ENCODE peak calls at places on chromosome 3, in four cellular contexts. D is stomach, K is AG04449, X is hepatocyte. N is an unnamed sample.

GRCh38 chr3:133745981-133746721 is at the start of gene TF:
- DNase-seq in D (no peak), K (no peak), X (no peak), N (no peak)

GRCh38 chr3:169169340-169169963 is 494.1 kb downstream of the MECOM start:
- DNase-seq in D (no peak), K (no peak), X (no peak), N (no peak)

GRCh38 chr3:85801955-85802354 is 843.2 kb downstream of the CADM2 start:
- DNase-seq in D (no peak), K (no peak), X (peak; percentile 30), N (no peak)

GRCh38 chr3:65338571-65338970 is 650.8 kb upstream of the ADAMTS9 start:
- DNase-seq in D (no peak), K (no peak), X (no peak), N (no peak)

GRCh38 chr3:36444909-36445308 is 64.6 kb downstream of the STAC start:
- DNase-seq in D (no peak), K (no peak), X (no peak), N (no peak)

GRCh38 chr3:8891328-8891727 is 71.9 kb downstream of the RAD18 start:
- DNase-seq in D (no peak), K (no peak), X (no peak), N (no peak)

GRCh38 chr3:193295985-193296384 is 55.0 kb downstream of the PLAAT1 start:
- DNase-seq in D (no peak), K (no peak), X (no peak), N (no peak)

GRCh38 chr3:197450295-197450694 is 105.5 kb downstream of the BDH1 start:
- DNase-seq in D (no peak), K (no peak), X (no peak), N (no peak)

GRCh38 chr3:100104817-100105413 is 9.4 kb downstream of the FILIP1L start:
- DNase-seq in D (no peak), K (no peak), X (no peak), N (no peak)

GRCh38 chr3:11136871-11137626 is 17.2 kb upstream of the HRH1 start:
- DNase-seq in D (no peak), K (peak; percentile 100), X (peak; percentile 50), N (peak; percentile 99)

GRCh38 chr3:18765672-18766071 is 340.5 kb upstream of the SATB1 start:
- DNase-seq in D (no peak), K (no peak), X (no peak), N (no peak)

DNA sequence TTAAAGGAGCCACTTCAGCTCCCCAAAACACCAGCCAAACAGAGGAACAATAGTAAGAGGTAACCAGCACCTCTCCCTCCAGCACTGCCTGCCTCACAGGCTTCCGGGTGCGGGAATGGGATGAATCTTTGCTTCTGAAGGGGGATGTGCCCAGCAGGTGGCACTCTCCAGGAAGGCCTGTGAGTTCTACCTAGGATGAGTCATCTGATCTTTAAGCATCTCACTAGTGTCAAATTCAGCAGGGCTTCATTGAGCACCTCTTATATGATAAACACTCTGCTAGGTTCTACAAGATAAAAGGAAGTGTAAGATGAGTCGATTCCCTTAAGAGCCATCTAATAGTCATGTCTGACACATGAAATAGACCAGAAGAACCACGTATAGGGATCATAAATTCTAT is 237.4 kb upstream of the UMPS start:
- DNase-seq in D (peak; percentile 76), K (no peak), X (peak; percentile 76), N (no peak)
- TF ChIP-seq CTCF in D (peak; percentile 34), K (peak; percentile 23), X (peak; percentile 58), N (peak; percentile 53)

GRCh38 chr3:142873569-142873968 is 15.3 kb downstream of the PCOLCE2 start:
- DNase-seq in D (no peak), K (no peak), X (no peak), N (no peak)
- H3K4me3 ChIP-seq in D (no peak overlapping the region), K (no peak overlapping the region), X (no peak overlapping the region), N (no peak overlapping the region)

GRCh38 chr3:57948080-57948671 is 60.0 kb upstream of the FLNB start:
- DNase-seq in D (no peak), K (no peak), X (no peak), N (no peak)

GRCh38 chr3:57949344-57949743 is 58.9 kb upstream of the FLNB start:
- DNase-seq in D (no peak), K (no peak), X (no peak), N (no peak)

GRCh38 chr3:57948782-57949242 is 59.4 kb upstream of the FLNB start:
- DNase-seq in D (no peak), K (no peak), X (no peak), N (no peak)

GRCh38 chr3:57951106-57951882 is 56.9 kb upstream of the FLNB start:
- DNase-seq in D (peak; percentile 48), K (no peak), X (peak; percentile 82), N (peak; percentile 48)

DNA sequence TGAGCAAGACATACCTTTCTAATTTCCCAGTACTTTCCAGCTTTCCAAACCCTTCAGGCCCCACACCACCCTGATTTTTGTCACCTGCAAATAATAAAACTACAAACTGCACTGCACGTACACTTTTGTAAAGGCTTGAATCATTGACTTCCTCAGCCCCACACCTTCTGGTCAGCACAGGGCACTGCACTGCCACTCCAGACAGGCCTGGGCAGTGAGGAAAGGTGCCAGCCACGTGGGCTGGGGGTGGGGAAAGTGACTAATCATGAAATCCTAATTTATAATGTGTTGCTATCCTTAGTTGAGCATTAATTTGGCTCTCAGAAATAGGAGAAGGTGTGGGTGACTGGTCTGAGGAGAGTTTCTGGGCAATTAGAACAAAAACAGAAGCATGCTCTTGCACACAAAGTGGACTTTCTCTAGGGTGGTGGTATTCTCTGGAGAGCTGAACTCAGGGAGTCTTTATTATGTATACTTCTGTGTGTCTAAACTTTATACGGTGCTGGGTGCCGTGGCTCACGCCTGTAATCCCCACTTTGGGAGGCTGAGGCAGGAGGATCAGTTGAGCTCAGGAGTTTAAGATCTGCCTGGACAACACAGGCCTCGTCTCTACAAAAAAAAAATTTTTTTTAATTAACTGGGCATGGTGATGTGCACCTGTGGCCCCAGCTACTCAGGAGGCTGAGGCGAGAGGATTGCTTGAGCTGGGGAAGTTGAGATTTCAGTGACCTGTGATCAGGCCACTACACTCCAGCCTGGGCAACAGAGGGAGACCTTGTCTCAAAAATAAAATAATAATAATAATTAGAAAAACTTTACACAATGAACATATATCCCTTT is 58.2 kb upstream of the FLNB start:
- DNase-seq in D (peak; percentile 54), K (no peak), X (no peak), N (no peak)
- TF ChIP-seq CTCF in D (peak; percentile 17), K (peak; percentile 25), X (no peak), N (no peak)

GRCh38 chr3:66497982-66498671 is 2.7 kb downstream of the LRIG1 start:
- DNase-seq in D (no peak), K (no peak), X (no peak), N (no peak)

GRCh38 chr3:66496731-66497130 is 4.1 kb downstream of the LRIG1 start:
- DNase-seq in D (no peak), K (no peak), X (no peak), N (no peak)

GRCh38 chr3:66498718-66499611 is 1.9 kb downstream of the LRIG1 start:
- DNase-seq in D (no peak), K (no peak), X (no peak), N (no peak)

GRCh38 chr3:66495633-66496032 is 5.2 kb downstream of the LRIG1 start:
- DNase-seq in D (no peak), K (no peak), X (no peak), N (no peak)

GRCh38 chr3:66497288-66497972 is 3.4 kb downstream of the LRIG1 start:
- DNase-seq in D (no peak), K (no peak), X (no peak), N (no peak)
- H3K4me3 ChIP-seq in D (peak overlapping the region; percentile 94), K (no peak overlapping the region), X (no peak overlapping the region), N (no peak overlapping the region)

GRCh38 chr3:77319711-77320110 is 279.8 kb downstream of the ROBO2 start:
- DNase-seq in D (no peak), K (no peak), X (no peak), N (no peak)
- TF ChIP-seq CTCF in D (no peak), K (peak; percentile 2), X (peak; percentile 39), N (no peak)

DNA sequence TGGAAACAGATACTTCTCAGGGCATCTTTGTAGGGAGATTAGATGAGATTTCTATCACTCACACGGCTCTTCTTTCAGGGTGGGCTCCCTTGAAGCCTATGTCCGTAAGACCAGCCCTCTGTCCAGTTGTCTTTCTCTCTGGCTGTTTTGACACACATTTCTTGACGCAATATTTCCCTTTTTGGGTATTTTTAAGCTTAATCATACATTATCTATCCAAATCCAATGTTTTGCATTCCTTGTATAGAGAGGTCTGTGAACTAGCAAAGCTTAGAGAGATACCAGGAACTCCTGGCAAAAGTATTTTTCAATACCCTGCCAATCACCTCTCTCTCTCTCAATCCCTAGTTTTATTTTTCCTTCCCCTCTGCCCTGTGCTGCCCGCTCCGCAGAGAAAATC is 79.3 kb downstream of the EOMES start:
- DNase-seq in D (no peak), K (no peak), X (no peak), N (no peak)
- H3K4me3 ChIP-seq in D (no peak overlapping the region), K (no peak overlapping the region), X (no peak overlapping the region), N (no peak overlapping the region)

GRCh38 chr3:47163023-47163989 is 607 bp downstream of the SETD2 start:
- DNase-seq in D (peak; percentile 48), K (no peak), X (peak; percentile 75), N (no peak)

GRCh38 chr3:47161983-47162694 is 1.8 kb downstream of the SETD2 start:
- DNase-seq in D (no peak), K (no peak), X (no peak), N (no peak)

GRCh38 chr3:47162695-47163022 is 1.3 kb downstream of the SETD2 start:
- DNase-seq in D (no peak), K (no peak), X (peak; percentile 8), N (no peak)

GRCh38 chr3:47159820-47160219 is 4.1 kb downstream of the SETD2 start:
- DNase-seq in D (no peak), K (no peak), X (no peak), N (no peak)

DNA sequence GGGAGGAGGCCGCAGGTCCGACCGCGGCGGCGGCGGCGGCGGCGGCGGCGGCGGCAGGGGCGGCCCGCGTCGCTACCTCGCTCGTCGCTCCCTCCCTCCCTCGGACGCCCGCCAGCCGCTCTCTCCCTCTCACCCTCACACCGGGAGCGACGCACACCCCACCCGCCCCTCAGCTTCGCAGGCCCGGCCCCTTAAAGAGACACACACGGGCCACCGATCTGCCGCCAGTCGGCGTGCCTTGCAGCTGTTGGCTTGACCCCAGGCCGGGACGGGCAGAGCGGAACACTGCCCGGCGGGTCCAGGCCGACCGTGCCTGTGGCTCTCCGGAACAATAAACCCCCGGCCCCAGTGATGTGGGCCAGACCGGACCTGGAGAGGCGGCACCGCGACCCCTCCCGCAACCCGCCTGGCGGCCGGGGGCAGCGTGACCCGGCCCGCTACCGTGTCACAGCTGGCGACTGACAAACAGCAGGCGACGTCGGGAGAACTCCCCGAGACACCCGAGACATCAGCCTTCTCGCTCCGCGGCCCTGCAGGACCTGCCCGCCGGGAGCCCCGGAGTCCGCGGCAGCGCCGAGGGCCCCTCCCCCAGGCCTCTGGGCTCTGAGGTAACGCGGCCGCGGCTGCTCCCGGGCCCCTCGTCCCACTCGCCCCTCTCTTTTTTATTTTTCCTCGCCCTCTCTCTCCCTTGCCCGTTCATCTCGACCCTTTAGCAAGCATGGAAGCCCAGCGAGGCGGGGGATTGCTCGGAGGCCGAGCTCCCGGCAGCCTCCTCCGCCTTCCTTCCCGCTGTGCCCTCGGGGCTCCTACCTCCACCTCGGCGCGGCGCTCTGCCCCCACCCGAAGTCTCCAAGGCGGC is at the start of gene SETD2:
- DNase-seq in D (peak; percentile 95), K (peak; percentile 34), X (peak; percentile 96), N (peak; percentile 49)
- TF ChIP-seq CTCF in D (peak; percentile 27), K (peak; percentile 44), X (peak; percentile 28), N (no peak)

DNA sequence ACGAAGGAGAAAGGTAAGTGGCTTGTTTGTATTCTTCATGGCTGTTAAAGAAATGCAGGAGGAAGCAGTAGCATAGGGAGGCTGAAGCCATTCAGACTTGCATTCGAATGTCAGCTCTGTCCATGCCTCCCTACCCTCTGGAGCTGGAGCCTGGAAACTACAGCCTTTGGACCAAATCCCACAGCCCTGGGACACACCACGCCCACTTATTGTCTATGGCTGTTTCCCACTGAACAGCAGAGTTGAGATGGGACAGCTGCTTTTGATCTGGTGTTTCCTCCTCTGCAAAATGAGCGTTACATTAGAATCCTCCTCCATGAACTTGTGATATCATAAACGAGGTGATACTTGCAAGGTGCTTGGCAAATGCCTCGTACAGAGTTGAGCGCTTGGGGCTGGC is 3.6 kb downstream of the FAM107A start:
- DNase-seq in D (no peak), K (no peak), X (peak; percentile 14), N (peak; percentile 43)
- H3K4me3 ChIP-seq in D (peak overlapping the region; percentile 6), K (no peak overlapping the region), X (no peak overlapping the region), N (no peak overlapping the region)